ENCODE peak calls at places on chromosome 19, in seven cellular contexts. Q is tibial nerve, O is B cell, I is left lung, B is progenitor cell of endocrine pancreas, L is body of pancreas, C is dorsolateral prefrontal cortex. M is an unnamed sample.

GRCh38 chr19:6012416-6013170 is 34.7 kb upstream of the RANBP3 start:
- DNase-seq in L (no peak), Q (no peak), O (no peak), I (peak), B (no peak), C (no peak), M (no peak)

GRCh38 chr19:33702606-33703437 is 81.1 kb downstream of the CHST8 start:
- DNase-seq in C (no peak), O (no peak), Q (no peak), I (peak), L (no peak), B (no peak), M (no peak)

GRCh38 chr19:8252922-8253589 is 43.9 kb downstream of the CERS4 start:
- DNase-seq in Q (peak), O (peak), C (peak), I (peak), L (peak), B (peak), M (peak)

GRCh38 chr19:51702103-51702753 is 9.1 kb downstream of the SPACA6 start:
- DNase-seq in I (peak), L (peak), O (no peak), Q (peak), C (peak), B (peak), M (peak)

GRCh38 chr19:21765151-21765550 is 2.2 kb downstream of the ZNF100 start:
- DNase-seq in C (no peak), I (no peak), O (no peak), Q (no peak), B (no peak), L (no peak), M (no peak)

GRCh38 chr19:51094696-51095279 is 12.1 kb upstream of the KLK14 start:
- DNase-seq in O (peak), I (no peak), C (no peak), Q (no peak), L (peak), B (peak), M (peak)

GRCh38 chr19:51064534-51065220 is at the start of gene KLK13:
- DNase-seq in I (no peak), Q (no peak), L (peak), B (peak), C (no peak), O (no peak), M (no peak)

GRCh38 chr19:19672816-19673215 is 4.2 kb downstream of the ZNF101 start:
- DNase-seq in C (no peak), I (no peak), Q (no peak), B (no peak), O (no peak), L (no peak), M (no peak)

GRCh38 chr19:15115080-15115479 is 7.9 kb downstream of the SYDE1 start:
- DNase-seq in L (peak), C (no peak), B (no peak), I (no peak), O (no peak), Q (peak), M (no peak)

GRCh38 chr19:54186934-54187381 is 2.4 kb downstream of the MBOAT7 start:
- DNase-seq in Q (no peak), C (no peak), I (peak), B (no peak), O (no peak), L (peak), M (no peak)

GRCh38 chr19:30671622-30672051 is 299.5 kb downstream of the ZNF536 start:
- DNase-seq in L (peak), C (no peak), B (no peak), I (no peak), Q (peak), O (no peak), M (no peak)

GRCh38 chr19:46845959-46846459 is 4.6 kb downstream of the AP2S1 start:
- DNase-seq in B (no peak), O (no peak), I (no peak), L (no peak), C (no peak), Q (no peak), M (no peak)

GRCh38 chr19:8528500-8528899 is 14.5 kb upstream of the ZNF414 start:
- DNase-seq in L (no peak), O (no peak), Q (no peak), B (no peak), I (no peak), C (no peak), M (no peak)

GRCh38 chr19:31597616-31598015 is 248.4 kb upstream of the TSHZ3 start:
- DNase-seq in O (no peak), Q (no peak), B (no peak), C (no peak), L (no peak), I (no peak), M (no peak)

DNA sequence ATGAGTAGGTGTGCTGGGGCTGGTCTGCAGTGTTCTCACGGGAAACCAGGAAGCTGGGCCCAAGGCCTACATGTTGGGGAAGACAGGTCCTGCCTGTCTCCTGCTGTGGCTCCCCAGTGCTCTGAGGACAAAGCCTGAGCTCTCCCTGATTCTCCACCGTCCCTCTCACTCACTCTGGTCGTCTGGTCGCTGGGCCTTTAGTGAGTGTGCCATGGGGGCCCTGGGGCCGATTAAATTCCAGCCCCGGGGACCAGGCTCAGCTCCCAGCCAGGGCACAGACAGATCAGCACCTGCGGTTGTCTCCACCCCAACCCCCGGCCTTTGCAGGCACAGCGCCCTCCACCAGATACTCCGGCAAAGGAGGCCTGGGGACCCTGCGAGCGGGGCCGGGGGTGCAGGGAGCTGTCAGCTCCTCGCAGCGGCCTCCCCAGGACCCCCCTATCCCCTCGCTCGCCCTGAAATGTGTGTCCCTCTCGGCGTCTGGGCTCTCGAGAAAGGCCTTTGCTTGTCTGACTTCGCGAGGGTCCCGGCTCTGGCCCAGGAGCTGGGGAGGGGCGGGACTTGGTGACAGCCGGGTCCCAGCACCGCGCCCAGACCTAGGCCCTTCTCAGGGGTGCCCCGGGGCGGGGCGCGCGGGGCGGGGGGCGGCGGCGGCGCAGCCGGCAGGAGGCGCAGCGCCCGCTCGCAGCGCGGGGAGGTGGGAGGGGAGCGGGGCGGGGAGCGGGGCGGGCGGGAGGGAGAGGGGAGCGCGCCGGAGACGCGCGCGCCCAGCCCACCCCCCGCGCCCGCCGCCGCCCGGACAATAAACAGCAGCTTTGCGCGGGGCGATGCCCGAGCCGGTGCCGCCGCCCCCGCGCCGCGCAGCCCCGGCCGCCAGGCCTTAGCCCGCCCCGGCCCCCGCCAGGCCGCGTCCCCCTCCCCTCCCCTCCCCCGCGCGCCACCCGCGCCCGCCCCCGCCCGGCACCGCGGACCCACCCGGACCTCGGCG is at the start of gene PALM:
- DNase-seq in O (peak), I (no peak), L (no peak), C (no peak), B (peak), Q (no peak), M (no peak)
- TF ChIP-seq CTCF in O (no peak), I (no peak), L (no peak), C (no peak), B (peak), Q (no peak), M (no peak)

DNA sequence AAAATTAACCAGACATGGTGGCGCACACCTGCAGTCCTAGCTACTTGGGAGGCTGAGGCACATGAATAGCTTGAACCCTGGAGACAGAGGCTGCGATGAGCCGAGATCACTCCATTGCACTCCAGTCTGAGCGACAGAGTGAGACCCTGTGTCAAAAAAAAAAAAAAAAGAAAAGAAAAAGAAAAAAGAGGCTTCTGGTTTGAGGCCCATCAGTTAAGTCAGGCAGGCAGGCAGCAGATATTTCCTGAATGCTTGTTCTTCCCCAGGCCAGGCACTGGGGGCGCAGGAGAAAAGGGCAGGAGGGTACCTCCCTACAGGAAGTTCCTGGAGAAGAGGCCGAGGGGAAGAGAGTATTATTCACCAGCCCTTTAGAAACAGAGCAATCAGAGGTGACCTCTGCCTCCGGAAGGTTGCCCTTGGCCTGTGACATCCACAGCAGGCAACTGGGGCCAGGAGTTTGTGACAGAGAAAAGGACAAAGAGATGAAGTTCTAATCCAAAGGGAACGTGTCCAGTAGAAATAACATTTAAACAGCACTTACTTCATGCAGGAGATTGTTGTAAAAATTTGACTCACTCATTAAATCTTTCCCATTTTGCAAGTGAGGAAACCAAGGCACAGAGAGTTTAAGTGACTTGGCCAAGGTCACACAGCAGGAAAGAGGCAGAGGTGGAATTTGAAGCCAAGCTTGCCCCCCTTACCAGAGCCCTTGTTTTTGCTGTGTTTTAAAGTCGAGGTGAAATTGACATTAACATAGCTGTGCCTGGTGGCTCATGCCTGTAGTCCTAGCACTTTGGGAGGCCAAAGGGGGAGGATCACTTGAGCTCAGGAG is 4.3 kb upstream of the RLN3 start:
- DNase-seq in I (peak), Q (no peak), B (peak), L (peak), O (no peak), C (no peak), M (no peak)
- TF ChIP-seq CTCF in I (peak), Q (peak), B (peak), L (peak), O (no peak), C (peak), M (no peak)

GRCh38 chr19:29390742-29391141 is 135.1 kb upstream of the VSTM2B start:
- DNase-seq in L (no peak), B (no peak), C (no peak), I (no peak), O (no peak), Q (no peak), M (no peak)

GRCh38 chr19:29393915-29394460 is 131.8 kb upstream of the VSTM2B start:
- DNase-seq in L (no peak), O (no peak), Q (no peak), B (no peak), I (no peak), C (no peak), M (no peak)

GRCh38 chr19:29387586-29387985 is 138.2 kb upstream of the VSTM2B start:
- DNase-seq in I (no peak), C (no peak), O (no peak), Q (no peak), L (no peak), B (no peak), M (no peak)

GRCh38 chr19:29385191-29385795 is 140.5 kb upstream of the VSTM2B start:
- DNase-seq in Q (no peak), L (no peak), I (no peak), B (no peak), C (no peak), O (no peak), M (no peak)

DNA sequence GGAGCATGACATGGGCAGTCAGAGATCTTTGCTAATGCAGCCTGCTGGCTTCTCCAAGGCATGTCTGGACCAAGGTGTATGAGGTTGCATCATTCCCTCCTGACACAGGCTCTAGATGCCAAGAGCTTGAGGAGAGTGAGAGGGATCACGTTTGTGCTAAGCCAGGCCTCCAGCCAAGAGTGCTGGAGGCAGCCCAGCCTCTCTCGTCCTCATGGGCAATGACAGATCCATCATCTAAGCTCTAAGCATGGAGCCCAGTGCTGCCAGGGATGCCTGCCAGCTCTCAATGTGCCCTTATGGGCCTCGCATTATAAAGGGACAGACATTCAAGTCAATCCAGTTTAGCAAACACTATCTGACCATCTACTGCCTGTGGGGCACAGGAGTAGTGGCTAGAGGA is 136.3 kb upstream of the VSTM2B start:
- DNase-seq in B (no peak), C (no peak), Q (no peak), O (no peak), I (no peak), L (no peak), M (no peak)
- TF ChIP-seq CTCF in B (no peak), C (no peak), Q (no peak), O (no peak), I (no peak), L (no peak), M (no peak)

GRCh38 chr19:49331616-49332055 is 3.6 kb upstream of the CD37 start:
- DNase-seq in L (peak), O (no peak), C (no peak), Q (no peak), B (no peak), I (no peak), M (no peak)
- TF ChIP-seq CTCF in L (no peak), O (no peak), C (no peak), Q (no peak), B (no peak), I (no peak), M (no peak)

GRCh38 chr19:41564515-41565383 is 11.2 kb upstream of the CEACAM21 start:
- DNase-seq in Q (no peak), B (no peak), L (no peak), C (no peak), O (peak), I (no peak), M (no peak)

GRCh38 chr19:41570639-41571112 is 5.3 kb upstream of the CEACAM21 start:
- DNase-seq in L (peak), C (peak), B (peak), Q (peak), I (peak), O (peak), M (peak)

GRCh38 chr19:41569481-41570150 is 6.3 kb upstream of the CEACAM21 start:
- DNase-seq in O (no peak), C (no peak), I (no peak), Q (no peak), B (no peak), L (no peak), M (no peak)

GRCh38 chr19:41565384-41565730 is 10.6 kb upstream of the CEACAM21 start:
- DNase-seq in O (no peak), L (no peak), B (no peak), Q (no peak), I (no peak), C (no peak), M (no peak)

GRCh38 chr19:41570179-41570578 is 5.8 kb upstream of the CEACAM21 start:
- DNase-seq in B (no peak), Q (no peak), O (no peak), I (no peak), C (no peak), L (no peak), M (no peak)
- TF ChIP-seq CTCF in B (no peak), Q (no peak), O (no peak), I (no peak), C (no peak), L (no peak), M (no peak)

GRCh38 chr19:38933544-38933943 is 2.8 kb downstream of the MRPS12 start:
- DNase-seq in Q (no peak), I (no peak), C (no peak), B (no peak), O (no peak), L (no peak), M (no peak)

GRCh38 chr19:38928406-38929001 is 2.1 kb downstream of the SARS2 start:
- DNase-seq in B (no peak), L (no peak), I (no peak), Q (no peak), O (peak), C (no peak), M (no peak)

GRCh38 chr19:38930776-38931761 is at the start of gene MRPS12:
- DNase-seq in L (peak), I (peak), O (peak), C (peak), B (peak), Q (peak), M (peak)

GRCh38 chr19:38929929-38930775 is at the start of gene SARS2:
- DNase-seq in B (peak), I (peak), O (peak), Q (peak), C (peak), L (peak), M (no peak)

DNA sequence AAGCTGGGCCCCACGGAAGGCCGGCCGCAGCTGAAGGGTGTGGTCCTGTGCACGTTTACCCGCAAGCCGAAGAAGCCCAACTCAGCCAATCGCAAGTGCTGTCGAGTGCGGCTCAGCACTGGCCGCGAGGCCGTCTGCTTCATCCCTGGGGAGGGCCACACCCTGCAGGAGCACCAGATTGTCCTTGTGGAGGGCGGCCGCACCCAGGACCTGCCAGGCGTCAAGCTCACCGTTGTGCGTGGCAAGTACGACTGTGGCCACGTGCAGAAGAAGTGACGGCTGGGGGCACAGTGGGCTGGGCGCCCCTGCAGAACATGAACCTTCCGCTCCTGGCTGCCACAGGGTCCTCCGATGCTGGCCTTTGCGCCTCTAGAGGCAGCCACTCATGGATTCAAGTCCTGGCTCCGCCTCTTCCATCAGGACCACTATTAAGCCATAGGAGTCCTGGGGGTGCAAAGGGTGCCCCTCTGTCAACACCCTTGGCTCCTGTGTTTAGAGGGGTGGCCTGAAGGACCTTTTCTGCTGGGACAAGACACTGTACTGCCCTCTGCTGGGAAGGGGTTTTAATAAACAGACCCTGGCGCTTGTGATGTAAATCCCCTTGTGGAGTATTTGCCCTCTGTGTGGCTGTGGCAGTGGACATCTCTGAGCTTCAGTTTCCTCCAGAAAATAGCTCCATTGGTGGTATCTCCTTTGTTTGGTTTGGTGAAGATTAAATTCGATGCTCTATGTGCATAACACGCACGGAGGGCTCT is 1.9 kb downstream of the MRPS12 start:
- DNase-seq in I (peak), B (no peak), Q (no peak), C (no peak), L (no peak), O (peak), M (no peak)
- TF ChIP-seq CTCF in I (no peak), B (peak), Q (no peak), C (peak), L (peak), O (peak), M (peak)

GRCh38 chr19:2739602-2740313 is at the start of gene SLC39A3:
- DNase-seq in O (peak), L (peak), I (peak), Q (peak), B (peak), C (peak), M (peak)
- TF ChIP-seq CTCF in O (no peak), L (peak), I (no peak), Q (peak), B (no peak), C (peak), M (no peak)